ENCODE peak calls at places on chromosomes 11 and 22, in eight cellular contexts. E, X, U, S, T, K, Q and O are unnamed samples.

GRCh38 chr11:63443714-63444113 is 47.3 kb downstream of the PLAAT5 start:
- DNase-seq in E (no peak), X (no peak), U (no peak), S (no peak), T (no peak), K (no peak), Q (no peak), O (no peak)

GRCh38 chr22:32079110-32080089 is 36.3 kb downstream of the SLC5A1 start:
- DNase-seq in E (no peak), X (no peak), U (peak; percentile 71), S (peak; percentile 25), T (no peak), K (no peak), Q (peak; percentile 12), O (peak; percentile 90)

GRCh38 chr11:72773696-72774095 is 20.2 kb downstream of the STARD10 start:
- DNase-seq in E (no peak), X (no peak), U (no peak), S (no peak), T (no peak), K (no peak), Q (no peak), O (no peak)

GRCh38 chr22:31451709-31452571 is 37.7 kb downstream of the EIF4ENIF1 start:
- DNase-seq in E (no peak), X (no peak), U (peak; percentile 42), S (no peak), T (no peak), K (no peak), Q (peak; percentile 15), O (peak; percentile 63)

GRCh38 chr22:19844423-19845368 is 10.0 kb downstream of the GNB1L start:
- DNase-seq in E (no peak), X (no peak), U (peak; percentile 72), S (no peak), T (no peak), K (no peak), Q (no peak), O (peak; percentile 35)

GRCh38 chr11:13098067-13098466 is 89.0 kb downstream of the RASSF10 start:
- DNase-seq in E (peak; percentile 74), X (no peak), U (peak; percentile 92), S (no peak), T (no peak), K (no peak), Q (no peak), O (peak; percentile 42)

GRCh38 chr22:17804331-17805080 is 30.2 kb upstream of the BID start:
- DNase-seq in E (no peak), X (no peak), U (no peak), S (no peak), T (no peak), K (no peak), Q (no peak), O (peak; percentile 33)

GRCh38 chr22:50699001-50699753 is 26.6 kb downstream of the SHANK3 start:
- DNase-seq in E (peak; percentile 63), X (no peak), U (no peak), S (no peak), T (no peak), K (no peak), Q (no peak), O (no peak)

GRCh38 chr11:129278586-129279319 is 86.6 kb upstream of the ARHGAP32 start:
- DNase-seq in E (peak; percentile 76), X (no peak), U (no peak), S (no peak), T (no peak), K (no peak), Q (no peak), O (peak; percentile 30)

GRCh38 chr22:17198188-17199130 is 20.8 kb downstream of the ADA2 start:
- DNase-seq in E (no peak), X (no peak), U (no peak), S (no peak), T (no peak), K (no peak), Q (no peak), O (no peak)

GRCh38 chr22:21626735-21627469 is 2.9 kb downstream of the YDJC start:
- DNase-seq in E (peak; percentile 12), X (no peak), U (no peak), S (no peak), T (no peak), K (no peak), Q (no peak), O (no peak)

GRCh38 chr11:27395556-27396258 is 32.7 kb upstream of the CCDC34 start:
- DNase-seq in E (no peak), X (no peak), U (no peak), S (no peak), T (no peak), K (no peak), Q (no peak), O (peak; percentile 89)

GRCh38 chr11:8265681-8266241 is 2.1 kb upstream of the LMO1 start:
- DNase-seq in E (no peak), X (no peak), U (no peak), S (no peak), T (no peak), K (no peak), Q (no peak), O (no peak)

GRCh38 chr11:44363116-44363515 is 53.2 kb upstream of the ALX4 start:
- DNase-seq in E (no peak), X (no peak), U (no peak), S (no peak), T (no peak), K (no peak), Q (no peak), O (no peak)

GRCh38 chr11:27553186-27553585 is 46.6 kb upstream of the LIN7C start:
- DNase-seq in E (peak; percentile 67), X (no peak), U (peak; percentile 11), S (no peak), T (no peak), K (no peak), Q (no peak), O (peak; percentile 45)

GRCh38 chr11:12174145-12175143 is 64.1 kb downstream of the MICAL2 start:
- DNase-seq in E (no peak), X (no peak), U (peak; percentile 82), S (no peak), T (no peak), K (no peak), Q (peak; percentile 77), O (peak; percentile 47)

GRCh38 chr11:72719144-72719543 is 33.1 kb downstream of the ARAP1 start:
- DNase-seq in E (no peak), X (no peak), U (no peak), S (no peak), T (no peak), K (no peak), Q (no peak), O (peak; percentile 62)

GRCh38 chr22:24112188-24112587 is 69.1 kb upstream of the SUSD2 start:
- DNase-seq in E (no peak), X (no peak), U (no peak), S (no peak), T (no peak), K (no peak), Q (no peak), O (peak; percentile 77)

GRCh38 chr11:105443623-105444022 is 166.2 kb upstream of the GRIA4 start:
- DNase-seq in E (no peak), X (no peak), U (no peak), S (no peak), T (no peak), K (no peak), Q (no peak), O (no peak)

GRCh38 chr11:120854988-120855387 is 168.9 kb upstream of the TBCEL start:
- DNase-seq in E (no peak), X (no peak), U (no peak), S (no peak), T (no peak), K (no peak), Q (no peak), O (no peak)